ENCODE peak calls at places on chromosomes 6 and 20, in six cellular contexts. C is fibroblast of mammary gland; B is GM23248; N is activated T-cell treated with anti-CD3 and anti-CD28 coated beads for 4 hours; X is activated CD8-positive, alpha-beta memory T cell treated with anti-CD3 and anti-CD28 coated beads for 4 hours; Y is fibroblast of lung. U is an unnamed sample.

GRCh38 chr6:167045828-167046580 is 46.8 kb downstream of the CEP43 start:
- DNase-seq in C (no peak), B (no peak), N (no peak), X (no peak), Y (no peak), U (no peak)

GRCh38 chr20:47318027-47318595 is 38.4 kb downstream of the ZMYND8 start:
- DNase-seq in C (peak), B (peak), N (no peak), X (no peak), Y (peak), U (no peak)

GRCh38 chr6:164408868-164409267 is 900.5 kb downstream of the C6orf118 start:
- DNase-seq in C (no peak), B (no peak), N (no peak), X (no peak), Y (no peak), U (no peak)

GRCh38 chr6:14690120-14691056 is 555.5 kb upstream of the JARID2 start:
- DNase-seq in C (no peak), B (no peak), N (no peak), X (no peak), Y (no peak), U (no peak)

GRCh38 chr20:41179961-41180360 is 42.6 kb downstream of the PLCG1 start:
- DNase-seq in C (no peak), B (no peak), N (no peak), X (no peak), Y (no peak), U (peak)

GRCh38 chr20:4661191-4661590 is 60.5 kb upstream of the PRND start:
- DNase-seq in C (no peak), B (no peak), N (no peak), X (no peak), Y (no peak), U (no peak)

GRCh38 chr6:36523451-36523850 is 23.8 kb downstream of the STK38 start:
- DNase-seq in C (no peak), B (no peak), N (no peak), X (no peak), Y (no peak), U (no peak)

GRCh38 chr20:41242807-41243206 is 74.7 kb downstream of the ZHX3 start:
- DNase-seq in C (no peak), B (no peak), N (no peak), X (no peak), Y (no peak), U (no peak)

GRCh38 chr20:33862709-33863403 is 51.7 kb downstream of the CHMP4B start:
- DNase-seq in C (peak), B (peak), N (peak), X (no peak), Y (peak), U (peak)